ENCODE peak calls at places on chromosomes 16 and 17, in eight cellular contexts. K, Z, N, G, A, U, J and E are unnamed samples.

GRCh38 chr16:66364117-66364958 is 2.2 kb upstream of the CDH5 start:
- DNase-seq in K (no peak), Z (no peak), N (peak; percentile 43), G (no peak), A (no peak), U (peak; percentile 3), J (no peak), E (peak; percentile 15)

GRCh38 chr16:85750827-85751641 is at the start of gene C16orf74:
- DNase-seq in K (peak; percentile 76), Z (peak; percentile 75), N (peak; percentile 36), G (no peak), A (no peak), U (peak; percentile 50), J (no peak), E (peak; percentile 69)

GRCh38 chr16:28189237-28189636 is 22.5 kb downstream of the XPO6 start:
- DNase-seq in K (no peak), Z (no peak), N (no peak), G (no peak), A (no peak), U (peak; percentile 46), J (no peak), E (no peak)

GRCh38 chr16:19166500-19166899 is 1.5 kb upstream of the SYT17 start:
- DNase-seq in K (peak; percentile 67), Z (peak; percentile 5), N (no peak), G (no peak), A (no peak), U (no peak), J (no peak), E (no peak)

GRCh38 chr16:17939723-17940122 is 396.8 kb downstream of the NPIPA8 start:
- DNase-seq in K (no peak), Z (no peak), N (no peak), G (no peak), A (no peak), U (no peak), J (no peak), E (no peak)

GRCh38 chr17:57892820-57893595 is 43.2 kb upstream of the MRPS23 start:
- DNase-seq in K (peak; percentile 91), Z (peak; percentile 86), N (peak; percentile 97), G (peak; percentile 100), A (peak; percentile 96), U (peak; percentile 99), J (peak; percentile 92), E (no peak)

GRCh38 chr16:12199524-12199923 is 223.0 kb downstream of the SNX29 start:
- DNase-seq in K (no peak), Z (peak; percentile 59), N (no peak), G (no peak), A (no peak), U (no peak), J (no peak), E (no peak)

GRCh38 chr16:57871457-57871856 is 69.2 kb upstream of the KIFC3 start:
- DNase-seq in K (no peak), Z (no peak), N (no peak), G (no peak), A (no peak), U (peak; percentile 48), J (no peak), E (no peak)

GRCh38 chr16:83619381-83620150 is 188.2 kb upstream of the HSBP1 start:
- DNase-seq in K (no peak), Z (no peak), N (no peak), G (no peak), A (no peak), U (no peak), J (no peak), E (no peak)

GRCh38 chr16:67443299-67443698 is 12.4 kb downstream of the HSD11B2 start:
- DNase-seq in K (no peak), Z (no peak), N (peak; percentile 25), G (no peak), A (no peak), U (peak; percentile 81), J (no peak), E (no peak)

GRCh38 chr17:7045492-7046126 is 1.7 kb upstream of the SLC16A11 start:
- DNase-seq in K (no peak), Z (peak; percentile 56), N (peak; percentile 78), G (peak; percentile 37), A (peak; percentile 60), U (peak; percentile 90), J (no peak), E (peak; percentile 69)

GRCh38 chr16:66610111-66610820 is 5.8 kb downstream of the CMTM3 start:
- DNase-seq in K (no peak), Z (no peak), N (no peak), G (no peak), A (no peak), U (no peak), J (no peak), E (no peak)

GRCh38 chr17:61294777-61295176 is 104.9 kb upstream of the TBX2 start:
- DNase-seq in K (no peak), Z (peak; percentile 27), N (no peak), G (no peak), A (peak; percentile 61), U (peak; percentile 70), J (no peak), E (no peak)

GRCh38 chr17:42179911-42180410 is 981 bp downstream of the KCNH4 start:
- DNase-seq in K (no peak), Z (peak; percentile 70), N (peak; percentile 54), G (peak; percentile 32), A (no peak), U (peak; percentile 48), J (no peak), E (peak; percentile 20)

GRCh38 chr16:55698331-55698730 is 42.5 kb downstream of the SLC6A2 start:
- DNase-seq in K (no peak), Z (no peak), N (no peak), G (no peak), A (no peak), U (no peak), J (no peak), E (no peak)

GRCh38 chr17:81474958-81475357 is 37.6 kb downstream of the ACTG1 start:
- DNase-seq in K (no peak), Z (no peak), N (no peak), G (no peak), A (no peak), U (no peak), J (no peak), E (no peak)

GRCh38 chr17:38761612-38762011 is 9.1 kb downstream of the PSMB3 start:
- DNase-seq in K (no peak), Z (peak; percentile 58), N (no peak), G (peak; percentile 37), A (peak; percentile 27), U (peak; percentile 33), J (no peak), E (no peak)

GRCh38 chr17:45319239-45319703 is 2.5 kb upstream of the MAP3K14 start:
- DNase-seq in K (no peak), Z (no peak), N (no peak), G (no peak), A (peak; percentile 45), U (peak; percentile 89), J (no peak), E (no peak)

GRCh38 chr16:2584742-2585650 is 47.2 kb downstream of the PDPK1 start:
- DNase-seq in K (peak; percentile 26), Z (no peak), N (peak; percentile 40), G (no peak), A (no peak), U (no peak), J (no peak), E (no peak)

GRCh38 chr16:48206594-48207242 is 37.4 kb upstream of the LONP2 start:
- DNase-seq in K (no peak), Z (no peak), N (no peak), G (no peak), A (no peak), U (no peak), J (no peak), E (no peak)

GRCh38 chr16:69796285-69797118 is 34.4 kb downstream of the WWP2 start:
- DNase-seq in K (peak; percentile 36), Z (peak; percentile 63), N (peak; percentile 51), G (peak; percentile 29), A (peak; percentile 47), U (peak; percentile 80), J (no peak), E (peak; percentile 71)

GRCh38 chr17:5077781-5078105 is 524 bp upstream of the ZFP3 start:
- DNase-seq in K (no peak), Z (no peak), N (no peak), G (no peak), A (no peak), U (no peak), J (no peak), E (no peak)

GRCh38 chr17:5080591-5080990 is 2.3 kb downstream of the ZFP3 start:
- DNase-seq in K (no peak), Z (no peak), N (no peak), G (no peak), A (no peak), U (no peak), J (no peak), E (no peak)

GRCh38 chr17:5078106-5079028 is at the start of gene ZFP3:
- DNase-seq in K (peak; percentile 95), Z (peak; percentile 85), N (peak; percentile 85), G (no peak), A (peak; percentile 55), U (peak; percentile 71), J (no peak), E (no peak)
- H3K4me3 ChIP-seq in K (peak within 1 kb of the TSS; percentile 79), Z (peak within 1 kb of the TSS; percentile 74), N (peak within 1 kb of the TSS; percentile 39), G (no peak within 1 kb of the TSS), A (peak within 1 kb of the TSS; percentile 68), U (peak within 1 kb of the TSS; percentile 79), J (peak within 1 kb of the TSS; percentile 83), E (no peak within 1 kb of the TSS)

GRCh38 chr16:24036038-24036543 is 200.3 kb downstream of the PRKCB start:
- DNase-seq in K (no peak), Z (no peak), N (no peak), G (no peak), A (no peak), U (no peak), J (no peak), E (no peak)
- H3K4me3 ChIP-seq in K (no peak overlapping the region), Z (no peak overlapping the region), N (no peak overlapping the region), G (no peak overlapping the region), A (no peak overlapping the region), U (no peak overlapping the region), J (no peak overlapping the region), E (no peak overlapping the region)

GRCh38 chr17:64437944-64438525 is 10.9 kb upstream of the MILR1 start:
- DNase-seq in K (no peak), Z (no peak), N (no peak), G (no peak), A (no peak), U (no peak), J (no peak), E (no peak)

GRCh38 chr17:64443086-64443760 is 5.7 kb upstream of the MILR1 start:
- DNase-seq in K (no peak), Z (peak; percentile 45), N (no peak), G (no peak), A (no peak), U (no peak), J (no peak), E (no peak)

GRCh38 chr17:64442550-64442971 is 6.4 kb upstream of the MILR1 start:
- DNase-seq in K (no peak), Z (no peak), N (no peak), G (no peak), A (no peak), U (no peak), J (no peak), E (no peak)

GRCh38 chr17:64447526-64447925 is 1.4 kb upstream of the MILR1 start:
- DNase-seq in K (no peak), Z (no peak), N (no peak), G (no peak), A (no peak), U (no peak), J (no peak), E (no peak)

GRCh38 chr17:64441772-64442549 is 7.0 kb upstream of the MILR1 start:
- DNase-seq in K (no peak), Z (no peak), N (peak; percentile 65), G (peak; percentile 93), A (peak; percentile 71), U (peak; percentile 87), J (no peak), E (no peak)
- H3K4me3 ChIP-seq in K (no peak overlapping the region), Z (no peak overlapping the region), N (no peak overlapping the region), G (no peak overlapping the region), A (no peak overlapping the region), U (no peak overlapping the region), J (peak overlapping the region; percentile 40), E (no peak overlapping the region)

GRCh38 chr17:78315355-78316114 is 44.3 kb downstream of the SOCS3 start:
- DNase-seq in K (peak; percentile 89), Z (peak; percentile 24), N (peak; percentile 75), G (no peak), A (peak; percentile 86), U (peak; percentile 90), J (peak; percentile 84), E (no peak)
- H3K4me3 ChIP-seq in K (no peak overlapping the region), Z (peak overlapping the region; percentile 20), N (no peak overlapping the region), G (no peak overlapping the region), A (peak overlapping the region; percentile 24), U (peak overlapping the region; percentile 23), J (peak overlapping the region; percentile 56), E (no peak overlapping the region)